ENCODE peak calls at places on chromosome 19, in nine cellular contexts. V is neuronal stem cell, Q is HEK293T, L is CD14-positive monocyte, I is tibial artery, T is bronchial epithelial cell, Z is HTR-8/SVneo, Y is Panc1, W is thoracic aorta. X is an unnamed sample.

GRCh38 chr19:55085923-55086715 is 10.4 kb downstream of the EPS8L1 start:
- DNase-seq in V (no peak), Q (no peak), L (no peak), I (no peak), T (no peak), Z (no peak), Y (no peak), W (no peak), X (no peak)

GRCh38 chr19:13149628-13150186 is 468 bp downstream of the STX10 start:
- DNase-seq in V (peak; percentile 27), Q (no peak), L (no peak), I (no peak), T (no peak), Z (peak; percentile 40), Y (no peak), W (no peak), X (peak; percentile 70)

GRCh38 chr19:10501971-10502523 is 1.1 kb downstream of the KEAP1 start:
- DNase-seq in V (no peak), Q (peak; percentile 38), L (peak; percentile 71), I (peak; percentile 72), T (no peak), Z (peak; percentile 87), Y (no peak), W (peak; percentile 37), X (peak; percentile 76)

GRCh38 chr19:51799998-51800848 is 5.3 kb downstream of the FPR3 start:
- DNase-seq in V (no peak), Q (no peak), L (no peak), I (peak; percentile 75), T (no peak), Z (no peak), Y (no peak), W (no peak), X (peak; percentile 94)

GRCh38 chr19:51185069-51185867 is 39.6 kb upstream of the CD33 start:
- DNase-seq in V (no peak), Q (no peak), L (no peak), I (no peak), T (no peak), Z (no peak), Y (no peak), W (no peak), X (no peak)

GRCh38 chr19:44707794-44708193 is 8.8 kb downstream of the CEACAM16 start:
- DNase-seq in V (no peak), Q (no peak), L (no peak), I (no peak), T (no peak), Z (no peak), Y (no peak), W (no peak), X (no peak)

GRCh38 chr19:30003862-30004261 is 61.8 kb downstream of the URI1 start:
- DNase-seq in V (no peak), Q (peak; percentile 52), L (no peak), I (no peak), T (no peak), Z (no peak), Y (no peak), W (no peak), X (no peak)

GRCh38 chr19:2252481-2253105 is 3.5 kb downstream of the AMH start:
- DNase-seq in V (no peak), Q (no peak), L (no peak), I (no peak), T (no peak), Z (no peak), Y (no peak), W (no peak), X (no peak)

GRCh38 chr19:56405062-56405461 is 930 bp downstream of the ZNF583 start:
- DNase-seq in V (no peak), Q (no peak), L (no peak), I (no peak), T (no peak), Z (no peak), Y (no peak), W (no peak), X (no peak)

GRCh38 chr19:34838753-34839431 is 65.9 kb upstream of the ZNF599 start:
- DNase-seq in V (peak; percentile 18), Q (no peak), L (no peak), I (no peak), T (no peak), Z (no peak), Y (no peak), W (no peak), X (no peak)

GRCh38 chr19:27742041-27742440 is 1470.9 kb downstream of the UQCRFS1 start:
- DNase-seq in V (no peak), Q (no peak), L (no peak), I (no peak), T (no peak), Z (no peak), Y (no peak), W (no peak), X (no peak)

GRCh38 chr19:35123573-35123972 is 8.0 kb downstream of the FXYD3 start:
- DNase-seq in V (no peak), Q (no peak), L (no peak), I (peak; percentile 85), T (peak; percentile 72), Z (no peak), Y (no peak), W (peak; percentile 50), X (no peak)

GRCh38 chr19:28940751-28941500 is 272.0 kb downstream of the UQCRFS1 start:
- DNase-seq in V (no peak), Q (no peak), L (no peak), I (no peak), T (no peak), Z (no peak), Y (no peak), W (no peak), X (no peak)

GRCh38 chr19:42629191-42629590 is 34.5 kb upstream of the CEACAM8 start:
- DNase-seq in V (no peak), Q (no peak), L (no peak), I (no peak), T (peak; percentile 9), Z (no peak), Y (no peak), W (no peak), X (no peak)

GRCh38 chr19:29731331-29731850 is 16.3 kb upstream of the C19orf12 start:
- DNase-seq in V (no peak), Q (no peak), L (no peak), I (no peak), T (no peak), Z (no peak), Y (no peak), W (no peak), X (no peak)

GRCh38 chr19:35144259-35144599 is 1.2 kb downstream of the FXYD7 start:
- DNase-seq in V (no peak), Q (no peak), L (no peak), I (no peak), T (no peak), Z (no peak), Y (no peak), W (no peak), X (no peak)

GRCh38 chr19:56301152-56301551 is 13.5 kb downstream of the ZSCAN5A start:
- DNase-seq in V (no peak), Q (no peak), L (no peak), I (no peak), T (no peak), Z (no peak), Y (no peak), W (no peak), X (no peak)

GRCh38 chr19:8357007-8357521 is 6.9 kb upstream of the ANGPTL4 start:
- DNase-seq in V (no peak), Q (no peak), L (no peak), I (no peak), T (no peak), Z (no peak), Y (no peak), W (no peak), X (no peak)

GRCh38 chr19:33468361-33469170 is 53.0 kb downstream of the PEPD start:
- DNase-seq in V (no peak), Q (no peak), L (no peak), I (no peak), T (no peak), Z (no peak), Y (no peak), W (no peak), X (peak; percentile 24)

GRCh38 chr19:45177817-45178261 is at the start of gene TRAPPC6A:
- DNase-seq in V (no peak), Q (no peak), L (peak; percentile 94), I (no peak), T (peak; percentile 92), Z (no peak), Y (no peak), W (no peak), X (no peak)

GRCh38 chr19:6433663-6434062 is at the start of gene SLC25A41:
- DNase-seq in V (no peak), Q (no peak), L (no peak), I (no peak), T (no peak), Z (no peak), Y (no peak), W (no peak), X (no peak)

GRCh38 chr19:18433039-18433691 is 4.8 kb downstream of the ISYNA1 start:
- DNase-seq in V (no peak), Q (no peak), L (no peak), I (no peak), T (no peak), Z (no peak), Y (no peak), W (no peak), X (peak; percentile 74)

GRCh38 chr19:47609885-47610545 is 1.1 kb downstream of the BICRA start:
- DNase-seq in V (peak; percentile 39), Q (no peak), L (peak; percentile 56), I (peak; percentile 41), T (no peak), Z (no peak), Y (no peak), W (no peak), X (peak; percentile 48)

GRCh38 chr19:41588497-41589209 is 12.7 kb downstream of the CEACAM21 start:
- DNase-seq in V (no peak), Q (peak; percentile 34), L (no peak), I (no peak), T (peak; percentile 34), Z (peak; percentile 34), Y (no peak), W (no peak), X (no peak)

GRCh38 chr19:13022111-13022858 is 27.0 kb downstream of the NFIX start:
- DNase-seq in V (no peak), Q (no peak), L (no peak), I (peak; percentile 67), T (no peak), Z (no peak), Y (no peak), W (no peak), X (no peak)

GRCh38 chr19:41792513-41793413 is 3.6 kb upstream of the CEACAM3 start:
- DNase-seq in V (peak; percentile 46), Q (peak; percentile 72), L (no peak), I (no peak), T (peak; percentile 66), Z (peak; percentile 54), Y (no peak), W (no peak), X (no peak)

GRCh38 chr19:18439025-18439909 is 1.3 kb upstream of the ISYNA1 start:
- DNase-seq in V (no peak), Q (no peak), L (no peak), I (no peak), T (peak; percentile 71), Z (no peak), Y (no peak), W (no peak), X (peak; percentile 71)

X was measured in ovary.